ENCODE peak calls at places on chromosomes 5 and 9, in six cellular contexts. Z, G, O, Y, H and I are unnamed samples. For H3K4me1, the result is how much of the 10 kb centered on the place peaks cover.

GRCh38 chr9:2307480-2307879 is 292.3 kb downstream of the SMARCA2 start:
- DNase-seq in Z (no peak), G (no peak), O (peak), Y (no peak), H (no peak), I (no peak)

GRCh38 chr5:136174021-136174659 is 18.8 kb downstream of the SMIM32 start:
- DNase-seq in Z (no peak), G (no peak), O (peak), Y (no peak), H (peak), I (peak)

GRCh38 chr5:54732108-54732507 is 214.5 kb downstream of the SNX18 start:
- DNase-seq in Z (no peak), G (no peak), O (no peak), Y (no peak), H (no peak), I (no peak)

GRCh38 chr9:14247577-14247976 is 66.4 kb downstream of the NFIB start:
- DNase-seq in Z (no peak), G (no peak), O (no peak), Y (no peak), H (no peak), I (no peak)

GRCh38 chr9:82606761-82607382 is 456.1 kb downstream of the RASEF start:
- DNase-seq in Z (no peak), G (no peak), O (peak), Y (no peak), H (peak), I (peak)

GRCh38 chr9:124384849-124385248 is 30.4 kb downstream of the PSMB7 start:
- DNase-seq in Z (no peak), G (no peak), O (no peak), Y (no peak), H (no peak), I (no peak)

GRCh38 chr9:86405926-86406325 is 51.7 kb upstream of the TUT7 start:
- DNase-seq in Z (no peak), G (no peak), O (peak), Y (no peak), H (peak), I (peak)

GRCh38 chr5:141478321-141478945 is 2.7 kb downstream of the PCDHGC3 start:
- DNase-seq in Z (peak), G (no peak), O (peak), Y (no peak), H (no peak), I (peak)

GRCh38 chr9:127942152-127943010 is 4.7 kb upstream of the DPM2 start:
- DNase-seq in Z (peak), G (peak), O (peak), Y (peak), H (peak), I (no peak)

GRCh38 chr5:95063492-95063891 is 221.4 kb downstream of the MCTP1 start:
- DNase-seq in Z (no peak), G (no peak), O (no peak), Y (no peak), H (no peak), I (no peak)

GRCh38 chr5:129074903-129075302 is 19.6 kb upstream of the ISOC1 start:
- DNase-seq in Z (no peak), G (no peak), O (no peak), Y (no peak), H (no peak), I (no peak)

GRCh38 chr5:138640138-138640537 is 64.9 kb upstream of the HSPA9 start:
- DNase-seq in Z (no peak), G (no peak), O (no peak), Y (no peak), H (no peak), I (no peak)
- H3K4me1 ChIP-seq in Z (under half), G (under half), O (under half), Y (under half), H (under half), I (under half)

GRCh38 chr9:129141066-129142041 is 30.1 kb downstream of the PTPA start:
- DNase-seq in Z (no peak), G (peak), O (peak), Y (peak), H (no peak), I (no peak)
- H3K4me1 ChIP-seq in Z (half or more), G (half or more), O (half or more), Y (half or more), H (half or more), I (under half)

GRCh38 chr9:106920701-106921283 is 57.8 kb downstream of the ZNF462 start:
- DNase-seq in Z (no peak), G (no peak), O (peak), Y (no peak), H (no peak), I (peak)
- H3K4me1 ChIP-seq in Z (under half), G (under half), O (under half), Y (under half), H (half or more), I (under half)

GRCh38 chr9:133943781-133944745 is 48.1 kb downstream of the VAV2 start:
- DNase-seq in Z (peak), G (no peak), O (peak), Y (peak), H (no peak), I (peak)

GRCh38 chr9:133945314-133945975 is 46.7 kb downstream of the VAV2 start:
- DNase-seq in Z (peak), G (no peak), O (no peak), Y (peak), H (no peak), I (no peak)

GRCh38 chr9:133943036-133943780 is 48.9 kb downstream of the VAV2 start:
- DNase-seq in Z (peak), G (no peak), O (no peak), Y (peak), H (no peak), I (no peak)

GRCh38 chr9:133945977-133946753 is 46.0 kb downstream of the VAV2 start:
- DNase-seq in Z (peak), G (no peak), O (no peak), Y (peak), H (no peak), I (no peak)

DNA sequence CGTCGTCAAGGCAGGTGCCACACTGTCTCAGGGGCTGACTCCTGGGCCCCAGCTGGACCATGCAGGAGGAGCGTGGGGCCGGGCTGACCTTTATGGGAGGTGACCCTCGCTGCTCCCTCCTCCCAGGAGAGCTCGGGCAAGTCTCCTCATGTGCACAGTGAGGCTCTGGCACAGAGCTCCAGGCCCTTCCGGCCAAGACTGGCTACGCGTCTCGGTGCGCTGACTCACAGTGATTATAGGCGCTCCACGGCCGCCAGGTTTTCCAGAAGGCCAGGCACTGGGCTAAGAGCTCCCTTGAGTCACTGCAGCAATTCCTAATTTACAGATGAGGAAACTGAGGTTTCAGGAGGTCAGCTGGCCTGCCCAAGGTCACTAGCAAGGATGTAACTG is 47.4 kb downstream of the VAV2 start:
- DNase-seq in Z (peak), G (peak), O (peak), Y (peak), H (no peak), I (peak)
- H3K4me1 ChIP-seq in Z (under half), G (under half), O (under half), Y (under half), H (under half), I (under half)